ENCODE peak calls at places on chromosomes 13 and 19, in nine cellular contexts. One of them, this sample, is unnamed.
A peak's percentile ranks its signal among the peaks of the same experiment; 100 is the strongest.

GRCh38 chr13:50365683-50366391 is 350.6 kb downstream of the KCNRG start:
- ATAC-seq in Right ventricle myocardium inferior: no peak
- ATAC-seq in heart left ventricle: no peak
- ATAC-seq in activated T-helper 17 cell treated with anti-CD3 and anti-CD28 coated beads, Interleukin-2, amount 50 U/mL, for 72 hours: peak; percentile 66
- ATAC-seq in upper lobe of right lung: peak; percentile 71
- ATAC-seq in left lobe of liver: peak; percentile 91
- ATAC-seq in activated naive CD4-positive, alpha-beta T cell treated with anti-CD3 and anti-CD28 coated beads, Interleukin-2, amount 50 U/mL, for 72 hours: peak; percentile 70
- ATAC-seq in naive thymus-derived CD8-positive, alpha-beta T cell: no peak
- ATAC-seq in PC-3: peak; percentile 89
- ATAC-seq in this sample: peak; percentile 57

GRCh38 chr13:29954082-29955043 is 103.9 kb upstream of the UBL3 start:
- ATAC-seq in Right ventricle myocardium inferior: no peak
- ATAC-seq in heart left ventricle: no peak
- ATAC-seq in activated T-helper 17 cell treated with anti-CD3 and anti-CD28 coated beads, Interleukin-2, amount 50 U/mL, for 72 hours: peak; percentile 94
- ATAC-seq in upper lobe of right lung: peak; percentile 75
- ATAC-seq in left lobe of liver: peak; percentile 93
- ATAC-seq in activated naive CD4-positive, alpha-beta T cell treated with anti-CD3 and anti-CD28 coated beads, Interleukin-2, amount 50 U/mL, for 72 hours: peak; percentile 87
- ATAC-seq in naive thymus-derived CD8-positive, alpha-beta T cell: peak; percentile 85
- ATAC-seq in PC-3: no peak
- ATAC-seq in this sample: no peak

GRCh38 chr19:15831626-15832025 is 16.2 kb upstream of the OR10H1 start:
- ATAC-seq in Right ventricle myocardium inferior: no peak
- ATAC-seq in heart left ventricle: no peak
- ATAC-seq in activated T-helper 17 cell treated with anti-CD3 and anti-CD28 coated beads, Interleukin-2, amount 50 U/mL, for 72 hours: no peak
- ATAC-seq in upper lobe of right lung: no peak
- ATAC-seq in left lobe of liver: no peak
- ATAC-seq in activated naive CD4-positive, alpha-beta T cell treated with anti-CD3 and anti-CD28 coated beads, Interleukin-2, amount 50 U/mL, for 72 hours: no peak
- ATAC-seq in naive thymus-derived CD8-positive, alpha-beta T cell: no peak
- ATAC-seq in PC-3: no peak
- ATAC-seq in this sample: no peak

GRCh38 chr13:114185182-114185971 is 6.3 kb downstream of the CFAP97D2 start:
- ATAC-seq in Right ventricle myocardium inferior: peak; percentile 90
- ATAC-seq in heart left ventricle: peak; percentile 92
- ATAC-seq in activated T-helper 17 cell treated with anti-CD3 and anti-CD28 coated beads, Interleukin-2, amount 50 U/mL, for 72 hours: no peak
- ATAC-seq in upper lobe of right lung: peak; percentile 27
- ATAC-seq in left lobe of liver: no peak
- ATAC-seq in activated naive CD4-positive, alpha-beta T cell treated with anti-CD3 and anti-CD28 coated beads, Interleukin-2, amount 50 U/mL, for 72 hours: no peak
- ATAC-seq in naive thymus-derived CD8-positive, alpha-beta T cell: no peak
- ATAC-seq in PC-3: no peak
- ATAC-seq in this sample: no peak

GRCh38 chr19:15246198-15246481 is 13.9 kb upstream of the EPHX3 start:
- ATAC-seq in Right ventricle myocardium inferior: no peak
- ATAC-seq in heart left ventricle: no peak
- ATAC-seq in activated T-helper 17 cell treated with anti-CD3 and anti-CD28 coated beads, Interleukin-2, amount 50 U/mL, for 72 hours: no peak
- ATAC-seq in upper lobe of right lung: no peak
- ATAC-seq in left lobe of liver: no peak
- ATAC-seq in activated naive CD4-positive, alpha-beta T cell treated with anti-CD3 and anti-CD28 coated beads, Interleukin-2, amount 50 U/mL, for 72 hours: no peak
- ATAC-seq in naive thymus-derived CD8-positive, alpha-beta T cell: no peak
- ATAC-seq in PC-3: no peak
- ATAC-seq in this sample: no peak

GRCh38 chr13:40146586-40147240 is 491.3 kb downstream of the COG6 start:
- ATAC-seq in Right ventricle myocardium inferior: no peak
- ATAC-seq in heart left ventricle: no peak
- ATAC-seq in activated T-helper 17 cell treated with anti-CD3 and anti-CD28 coated beads, Interleukin-2, amount 50 U/mL, for 72 hours: peak; percentile 74
- ATAC-seq in upper lobe of right lung: no peak
- ATAC-seq in left lobe of liver: no peak
- ATAC-seq in activated naive CD4-positive, alpha-beta T cell treated with anti-CD3 and anti-CD28 coated beads, Interleukin-2, amount 50 U/mL, for 72 hours: peak; percentile 73
- ATAC-seq in naive thymus-derived CD8-positive, alpha-beta T cell: peak; percentile 18
- ATAC-seq in PC-3: no peak
- ATAC-seq in this sample: peak; percentile 40

GRCh38 chr19:1235625-1236538 is 1.9 kb downstream of the CBARP start:
- ATAC-seq in Right ventricle myocardium inferior: no peak
- ATAC-seq in heart left ventricle: no peak
- ATAC-seq in activated T-helper 17 cell treated with anti-CD3 and anti-CD28 coated beads, Interleukin-2, amount 50 U/mL, for 72 hours: no peak
- ATAC-seq in upper lobe of right lung: no peak
- ATAC-seq in left lobe of liver: no peak
- ATAC-seq in activated naive CD4-positive, alpha-beta T cell treated with anti-CD3 and anti-CD28 coated beads, Interleukin-2, amount 50 U/mL, for 72 hours: no peak
- ATAC-seq in naive thymus-derived CD8-positive, alpha-beta T cell: no peak
- ATAC-seq in PC-3: peak; percentile 39
- ATAC-seq in this sample: peak; percentile 37

GRCh38 chr13:100340865-100341264 is 247.7 kb downstream of the GGACT start:
- ATAC-seq in Right ventricle myocardium inferior: no peak
- ATAC-seq in heart left ventricle: no peak
- ATAC-seq in activated T-helper 17 cell treated with anti-CD3 and anti-CD28 coated beads, Interleukin-2, amount 50 U/mL, for 72 hours: no peak
- ATAC-seq in upper lobe of right lung: no peak
- ATAC-seq in left lobe of liver: no peak
- ATAC-seq in activated naive CD4-positive, alpha-beta T cell treated with anti-CD3 and anti-CD28 coated beads, Interleukin-2, amount 50 U/mL, for 72 hours: no peak
- ATAC-seq in naive thymus-derived CD8-positive, alpha-beta T cell: no peak
- ATAC-seq in PC-3: no peak
- ATAC-seq in this sample: no peak

GRCh38 chr19:34482380-34483250 is 1.1 kb downstream of the WTIP start:
- ATAC-seq in Right ventricle myocardium inferior: no peak
- ATAC-seq in heart left ventricle: peak; percentile 6
- ATAC-seq in activated T-helper 17 cell treated with anti-CD3 and anti-CD28 coated beads, Interleukin-2, amount 50 U/mL, for 72 hours: no peak
- ATAC-seq in upper lobe of right lung: peak; percentile 12
- ATAC-seq in left lobe of liver: peak; percentile 15
- ATAC-seq in activated naive CD4-positive, alpha-beta T cell treated with anti-CD3 and anti-CD28 coated beads, Interleukin-2, amount 50 U/mL, for 72 hours: no peak
- ATAC-seq in naive thymus-derived CD8-positive, alpha-beta T cell: peak; percentile 25
- ATAC-seq in PC-3: peak; percentile 49
- ATAC-seq in this sample: peak; percentile 12

GRCh38 chr13:51202477-51203046 is 19.6 kb upstream of the FAM124A start:
- ATAC-seq in Right ventricle myocardium inferior: no peak
- ATAC-seq in heart left ventricle: no peak
- ATAC-seq in activated T-helper 17 cell treated with anti-CD3 and anti-CD28 coated beads, Interleukin-2, amount 50 U/mL, for 72 hours: peak; percentile 82
- ATAC-seq in upper lobe of right lung: no peak
- ATAC-seq in left lobe of liver: no peak
- ATAC-seq in activated naive CD4-positive, alpha-beta T cell treated with anti-CD3 and anti-CD28 coated beads, Interleukin-2, amount 50 U/mL, for 72 hours: no peak
- ATAC-seq in naive thymus-derived CD8-positive, alpha-beta T cell: no peak
- ATAC-seq in PC-3: peak; percentile 78
- ATAC-seq in this sample: no peak

GRCh38 chr19:58021541-58022282 is 12.1 kb upstream of the ZSCAN1 start:
- ATAC-seq in Right ventricle myocardium inferior: peak; percentile 94
- ATAC-seq in heart left ventricle: peak; percentile 92
- ATAC-seq in activated T-helper 17 cell treated with anti-CD3 and anti-CD28 coated beads, Interleukin-2, amount 50 U/mL, for 72 hours: peak; percentile 62
- ATAC-seq in upper lobe of right lung: peak; percentile 85
- ATAC-seq in left lobe of liver: peak; percentile 71
- ATAC-seq in activated naive CD4-positive, alpha-beta T cell treated with anti-CD3 and anti-CD28 coated beads, Interleukin-2, amount 50 U/mL, for 72 hours: peak; percentile 93
- ATAC-seq in naive thymus-derived CD8-positive, alpha-beta T cell: peak; percentile 100
- ATAC-seq in PC-3: no peak
- ATAC-seq in this sample: peak; percentile 42

GRCh38 chr19:39843919-39844793 is 2.0 kb downstream of the FBL start:
- ATAC-seq in Right ventricle myocardium inferior: no peak
- ATAC-seq in heart left ventricle: no peak
- ATAC-seq in activated T-helper 17 cell treated with anti-CD3 and anti-CD28 coated beads, Interleukin-2, amount 50 U/mL, for 72 hours: no peak
- ATAC-seq in upper lobe of right lung: no peak
- ATAC-seq in left lobe of liver: no peak
- ATAC-seq in activated naive CD4-positive, alpha-beta T cell treated with anti-CD3 and anti-CD28 coated beads, Interleukin-2, amount 50 U/mL, for 72 hours: no peak
- ATAC-seq in naive thymus-derived CD8-positive, alpha-beta T cell: no peak
- ATAC-seq in PC-3: no peak
- ATAC-seq in this sample: no peak

GRCh38 chr19:45211751-45212381 is 33.3 kb downstream of the BLOC1S3 start:
- ATAC-seq in Right ventricle myocardium inferior: peak; percentile 52
- ATAC-seq in heart left ventricle: peak; percentile 88
- ATAC-seq in activated T-helper 17 cell treated with anti-CD3 and anti-CD28 coated beads, Interleukin-2, amount 50 U/mL, for 72 hours: no peak
- ATAC-seq in upper lobe of right lung: peak; percentile 79
- ATAC-seq in left lobe of liver: peak; percentile 64
- ATAC-seq in activated naive CD4-positive, alpha-beta T cell treated with anti-CD3 and anti-CD28 coated beads, Interleukin-2, amount 50 U/mL, for 72 hours: no peak
- ATAC-seq in naive thymus-derived CD8-positive, alpha-beta T cell: no peak
- ATAC-seq in PC-3: no peak
- ATAC-seq in this sample: peak; percentile 79

GRCh38 chr19:54335979-54336892 is 2.7 kb downstream of the LILRA4 start:
- ATAC-seq in Right ventricle myocardium inferior: no peak
- ATAC-seq in heart left ventricle: no peak
- ATAC-seq in activated T-helper 17 cell treated with anti-CD3 and anti-CD28 coated beads, Interleukin-2, amount 50 U/mL, for 72 hours: no peak
- ATAC-seq in upper lobe of right lung: no peak
- ATAC-seq in left lobe of liver: peak; percentile 19
- ATAC-seq in activated naive CD4-positive, alpha-beta T cell treated with anti-CD3 and anti-CD28 coated beads, Interleukin-2, amount 50 U/mL, for 72 hours: no peak
- ATAC-seq in naive thymus-derived CD8-positive, alpha-beta T cell: no peak
- ATAC-seq in PC-3: no peak
- ATAC-seq in this sample: no peak

GRCh38 chr13:100508391-100508790 is 80.2 kb downstream of the GGACT start:
- ATAC-seq in Right ventricle myocardium inferior: no peak
- ATAC-seq in heart left ventricle: no peak
- ATAC-seq in activated T-helper 17 cell treated with anti-CD3 and anti-CD28 coated beads, Interleukin-2, amount 50 U/mL, for 72 hours: no peak
- ATAC-seq in upper lobe of right lung: no peak
- ATAC-seq in left lobe of liver: no peak
- ATAC-seq in activated naive CD4-positive, alpha-beta T cell treated with anti-CD3 and anti-CD28 coated beads, Interleukin-2, amount 50 U/mL, for 72 hours: no peak
- ATAC-seq in naive thymus-derived CD8-positive, alpha-beta T cell: no peak
- ATAC-seq in PC-3: no peak
- ATAC-seq in this sample: no peak

This sample was measured in esophagus mucosa.